ENCODE peak calls at places on chromosomes 7 and 10, in five cellular contexts. C, P, A, J and K are unnamed samples.

GRCh38 chr10:69142983-69143382 is 19.0 kb downstream of the VPS26A start:
- DNase-seq in C (no peak), P (no peak), A (no peak), J (no peak), K (no peak)

GRCh38 chr10:21083861-21084260 is 186.8 kb upstream of the NEBL start:
- DNase-seq in C (no peak), P (no peak), A (no peak), J (no peak), K (no peak)

GRCh38 chr7:7274782-7275181 is 92.4 kb downstream of the C1GALT1 start:
- DNase-seq in C (no peak), P (no peak), A (no peak), J (no peak), K (no peak)

GRCh38 chr7:17062433-17063383 is 180.9 kb upstream of the AGR3 start:
- DNase-seq in C (no peak), P (no peak), A (no peak), J (no peak), K (no peak)

GRCh38 chr7:157493776-157494175 is 157.0 kb downstream of the DNAJB6 start:
- DNase-seq in C (no peak), P (peak; percentile 48), A (no peak), J (no peak), K (no peak)

GRCh38 chr7:134649231-134649775 is 2.6 kb downstream of the BPGM start:
- DNase-seq in C (no peak), P (no peak), A (no peak), J (no peak), K (no peak)

GRCh38 chr10:61904711-61905445 is 3.4 kb downstream of the ARID5B start:
- DNase-seq in C (peak; percentile 5), P (no peak), A (no peak), J (peak; percentile 55), K (no peak)

GRCh38 chr7:133016629-133017028 is 65.3 kb downstream of the CHCHD3 start:
- DNase-seq in C (no peak), P (no peak), A (no peak), J (no peak), K (no peak)

GRCh38 chr10:130301026-130301892 is 165.1 kb downstream of the GLRX3 start:
- DNase-seq in C (no peak), P (peak; percentile 71), A (no peak), J (no peak), K (no peak)

GRCh38 chr10:48364659-48365405 is 58.4 kb downstream of the MAPK8 start:
- DNase-seq in C (no peak), P (no peak), A (no peak), J (no peak), K (no peak)

GRCh38 chr7:152756126-152756525 is 3.4 kb upstream of the ACTR3B start:
- DNase-seq in C (no peak), P (no peak), A (no peak), J (no peak), K (no peak)

GRCh38 chr10:34528320-34528719 is 286.8 kb downstream of the PARD3 start:
- DNase-seq in C (no peak), P (no peak), A (no peak), J (peak; percentile 66), K (no peak)

GRCh38 chr7:32658034-32658944 is 163.0 kb downstream of the AVL9 start:
- DNase-seq in C (no peak), P (no peak), A (no peak), J (peak; percentile 35), K (no peak)

GRCh38 chr7:73850781-73851207 is 8.5 kb upstream of the METTL27 start:
- DNase-seq in C (no peak), P (no peak), A (no peak), J (peak; percentile 80), K (no peak)

GRCh38 chr7:25597881-25598456 is 369.7 kb upstream of the NPVF start:
- DNase-seq in C (no peak), P (no peak), A (no peak), J (no peak), K (no peak)

GRCh38 chr7:137891016-137891655 is 44.4 kb upstream of the DGKI start:
- DNase-seq in C (no peak), P (no peak), A (no peak), J (no peak), K (no peak)

GRCh38 chr7:142303650-142304049 is 45.8 kb upstream of the PRSS58 start:
- DNase-seq in C (peak; percentile 18), P (no peak), A (no peak), J (no peak), K (no peak)

GRCh38 chr7:106812027-106812643 is 52.9 kb upstream of the PIK3CG start:
- DNase-seq in C (no peak), P (no peak), A (no peak), J (no peak), K (no peak)

GRCh38 chr10:88791924-88792323 is 10.6 kb upstream of the LIPM start:
- DNase-seq in C (peak; percentile 28), P (no peak), A (no peak), J (peak; percentile 39), K (no peak)
- TF ChIP-seq CTCF in C (peak; percentile 65), P (no peak), A (no peak), J (peak; percentile 54), K (no peak)

DNA sequence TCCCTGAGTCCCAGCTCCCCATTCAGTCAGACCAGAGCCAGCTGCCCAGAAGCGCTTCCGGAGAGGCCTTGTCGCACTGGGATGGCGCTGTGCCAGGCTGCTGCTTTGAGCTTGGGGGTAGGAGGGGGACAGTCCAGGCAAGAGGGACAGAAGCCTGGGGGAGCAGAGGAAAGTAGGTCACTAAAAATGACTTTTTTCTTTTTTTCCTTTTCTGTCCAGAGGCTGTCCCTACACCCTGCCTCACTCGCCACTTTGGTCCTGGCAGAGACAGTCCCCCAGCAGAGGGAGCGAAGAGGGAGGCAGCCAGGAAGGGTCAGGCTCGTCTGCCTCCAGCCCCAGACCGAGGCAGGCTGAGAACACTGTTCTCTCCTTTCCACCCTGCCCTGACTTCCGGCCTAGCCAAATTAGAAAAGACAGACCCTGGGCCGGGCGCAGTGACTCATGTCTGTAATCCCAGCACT is 15.8 kb upstream of the TRIM8 start:
- DNase-seq in C (no peak), P (no peak), A (peak; percentile 70), J (no peak), K (no peak)
- TF ChIP-seq CTCF in C (no peak), P (no peak), A (no peak), J (no peak), K (no peak)

GRCh38 chr10:24340429-24340828 is 131.5 kb downstream of the KIAA1217 start:
- DNase-seq in C (no peak), P (no peak), A (no peak), J (no peak), K (no peak)

GRCh38 chr10:24344279-24344678 is 135.3 kb downstream of the KIAA1217 start:
- DNase-seq in C (no peak), P (no peak), A (no peak), J (no peak), K (no peak)

GRCh38 chr10:24341371-24341770 is 132.4 kb downstream of the KIAA1217 start:
- DNase-seq in C (no peak), P (no peak), A (no peak), J (no peak), K (no peak)

GRCh38 chr10:24341897-24342296 is 133.0 kb downstream of the KIAA1217 start:
- DNase-seq in C (no peak), P (no peak), A (no peak), J (no peak), K (no peak)

GRCh38 chr10:24339387-24339786 is 130.4 kb downstream of the KIAA1217 start:
- DNase-seq in C (no peak), P (no peak), A (no peak), J (no peak), K (no peak)
- TF ChIP-seq CTCF in C (no peak), P (no peak), A (no peak), J (no peak), K (no peak)

DNA sequence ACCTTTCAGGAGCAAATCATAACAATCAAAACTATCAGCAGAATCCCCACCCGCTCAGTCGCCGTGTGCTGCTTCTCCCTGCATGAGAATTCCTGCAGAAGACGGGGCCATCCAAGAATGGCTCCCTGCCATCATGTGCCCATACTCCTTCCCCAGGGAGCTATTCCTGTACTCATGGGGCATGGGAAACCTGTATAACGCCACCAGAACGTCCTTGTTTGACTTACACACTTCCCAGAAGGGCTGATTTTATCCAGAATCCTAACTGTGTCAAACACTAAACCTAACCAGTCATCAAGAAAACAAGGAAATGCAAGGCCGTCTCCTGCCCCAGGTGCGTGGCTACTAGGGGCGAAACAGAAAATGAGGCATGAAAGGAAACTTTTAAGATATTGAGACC is 16.0 kb downstream of the DIP2C start:
- DNase-seq in C (no peak), P (no peak), A (no peak), J (no peak), K (no peak)
- TF ChIP-seq CTCF in C (no peak), P (no peak), A (no peak), J (no peak), K (no peak)

GRCh38 chr7:117157871-117158209 is 165.0 kb downstream of the WNT2 start:
- DNase-seq in C (no peak), P (no peak), A (no peak), J (no peak), K (no peak)

GRCh38 chr7:117155694-117156093 is 167.2 kb downstream of the WNT2 start:
- DNase-seq in C (no peak), P (no peak), A (no peak), J (no peak), K (no peak)

GRCh38 chr7:117154721-117155120 is 168.1 kb downstream of the WNT2 start:
- DNase-seq in C (no peak), P (no peak), A (no peak), J (no peak), K (no peak)

GRCh38 chr7:117158941-117159705 is 163.7 kb downstream of the WNT2 start:
- DNase-seq in C (no peak), P (no peak), A (no peak), J (no peak), K (no peak)

DNA sequence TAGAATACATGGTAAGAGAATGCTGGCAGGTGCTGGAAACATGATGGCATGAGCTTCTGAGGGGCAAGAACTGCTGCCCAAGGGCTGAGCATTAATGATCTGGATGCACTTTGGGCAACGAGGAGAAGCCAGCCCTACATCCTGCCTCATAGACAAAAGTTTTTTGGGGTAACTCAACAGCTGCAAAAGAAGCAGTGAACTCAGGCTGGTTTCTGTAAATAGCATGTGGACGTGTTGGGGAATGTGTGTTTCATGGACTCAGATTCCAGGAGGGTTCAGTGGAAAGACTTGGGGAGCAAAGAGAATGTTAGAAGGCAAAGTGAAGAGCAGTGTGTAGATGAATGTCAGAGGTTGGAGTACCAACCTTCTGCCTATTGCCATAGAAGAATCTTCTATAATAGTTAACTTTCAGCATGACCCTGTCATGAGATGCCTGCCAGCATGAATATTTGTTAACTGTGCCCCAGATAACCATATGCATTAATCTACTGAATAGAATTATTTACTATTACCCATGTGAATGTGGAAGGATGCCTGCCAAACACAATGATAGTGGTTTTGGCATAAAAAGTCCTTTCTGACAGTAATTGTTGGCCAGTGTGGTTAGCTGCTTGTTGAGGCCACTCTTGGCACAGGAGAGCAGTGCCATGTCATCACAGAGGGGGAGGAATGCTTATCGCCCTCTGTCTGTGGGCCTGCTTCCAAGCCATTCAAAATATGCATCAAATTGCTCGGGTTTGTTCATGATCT is 165.6 kb downstream of the WNT2 start:
- DNase-seq in C (no peak), P (no peak), A (peak; percentile 37), J (peak; percentile 17), K (no peak)
- TF ChIP-seq CTCF in C (no peak), P (no peak), A (peak; percentile 44), J (peak; percentile 26), K (no peak)